ENCODE peak calls at places on chromosomes 13 and 19, in seven cellular contexts. E is pancreas, Q is heart right ventricle, N is right cardiac atrium, C is breast epithelium, R is Panc1, D is A549. A is an unnamed sample.

GRCh38 chr19:49701271-49701786 is 10.4 kb downstream of the CPT1C start:
- DNase-seq in E (no peak), Q (no peak), N (no peak), C (no peak), R (no peak), D (no peak), A (no peak)

GRCh38 chr19:9431475-9431874 is 3.9 kb downstream of the ZNF266 start:
- DNase-seq in E (no peak), Q (peak), N (peak), C (no peak), R (peak), D (no peak), A (no peak)

GRCh38 chr19:4524808-4525562 is 6.7 kb upstream of the PLIN4 start:
- DNase-seq in E (no peak), Q (peak), N (no peak), C (no peak), R (peak), D (peak), A (peak)

GRCh38 chr13:85665286-85665685 is 133.9 kb downstream of the SLITRK6 start:
- DNase-seq in E (no peak), Q (no peak), N (no peak), C (no peak), R (no peak), D (peak), A (no peak)

GRCh38 chr19:17862711-17863519 is 3.2 kb downstream of the RPL18A start:
- DNase-seq in E (no peak), Q (no peak), N (no peak), C (no peak), R (no peak), D (no peak), A (no peak)

GRCh38 chr19:56080669-56081401 is 40.3 kb downstream of the ZNF787 start:
- DNase-seq in E (peak), Q (peak), N (peak), C (peak), R (no peak), D (peak), A (peak)

GRCh38 chr19:54616057-54616456 is 14.2 kb upstream of the LILRB1 start:
- DNase-seq in E (no peak), Q (no peak), N (no peak), C (no peak), R (no peak), D (no peak), A (no peak)

GRCh38 chr13:36965767-36966166 is 33.4 kb downstream of the ALG5 start:
- DNase-seq in E (no peak), Q (no peak), N (no peak), C (no peak), R (no peak), D (no peak), A (no peak)

GRCh38 chr19:42401365-42402303 is 11.5 kb upstream of the CNFN start:
- DNase-seq in E (peak), Q (peak), N (peak), C (peak), R (no peak), D (peak), A (peak)

GRCh38 chr13:99967884-99968520 is 3.6 kb downstream of the ZIC5 start:
- DNase-seq in E (no peak), Q (no peak), N (no peak), C (no peak), R (no peak), D (peak), A (no peak)

GRCh38 chr13:64749301-64749700 is 2480.8 kb downstream of the PCDH9 start:
- DNase-seq in E (no peak), Q (no peak), N (no peak), C (no peak), R (no peak), D (no peak), A (no peak)

GRCh38 chr19:5020368-5020767 is 51.5 kb downstream of the KDM4B start:
- DNase-seq in E (no peak), Q (no peak), N (no peak), C (no peak), R (no peak), D (no peak), A (no peak)

GRCh38 chr13:99199541-99200432 is 867 bp upstream of the UBAC2 start:
- DNase-seq in E (no peak), Q (no peak), N (no peak), C (no peak), R (no peak), D (no peak), A (no peak)

GRCh38 chr13:87084192-87084591 is 587.0 kb upstream of the SLITRK5 start:
- DNase-seq in E (no peak), Q (no peak), N (no peak), C (no peak), R (no peak), D (no peak), A (no peak)

GRCh38 chr13:20475927-20476691 is 49.5 kb downstream of the CRYL1 start:
- DNase-seq in E (peak), Q (no peak), N (no peak), C (no peak), R (no peak), D (no peak), A (no peak)

GRCh38 chr19:34391813-34392212 is 12.4 kb upstream of the PDCD2L start:
- DNase-seq in E (no peak), Q (no peak), N (no peak), C (no peak), R (no peak), D (no peak), A (no peak)

GRCh38 chr19:4682417-4683200 is 12.5 kb upstream of the MYDGF start:
- DNase-seq in E (no peak), Q (no peak), N (no peak), C (no peak), R (no peak), D (no peak), A (no peak)

GRCh38 chr19:7333198-7334118 is 15.3 kb upstream of the ARHGEF18 start:
- DNase-seq in E (no peak), Q (no peak), N (peak), C (no peak), R (no peak), D (no peak), A (no peak)

GRCh38 chr13:21973437-21974125 is 302.7 kb downstream of the FGF9 start:
- DNase-seq in E (no peak), Q (no peak), N (no peak), C (no peak), R (no peak), D (no peak), A (no peak)

GRCh38 chr13:37669845-37670244 is 71.3 kb upstream of the POSTN start:
- DNase-seq in E (no peak), Q (no peak), N (no peak), C (no peak), R (no peak), D (no peak), A (no peak)

GRCh38 chr19:5925830-5926459 is 11.9 kb downstream of the CAPS start:
- DNase-seq in E (no peak), Q (no peak), N (no peak), C (peak), R (no peak), D (no peak), A (no peak)

GRCh38 chr13:109156181-109156935 is 526.9 kb downstream of the MYO16 start:
- DNase-seq in E (no peak), Q (peak), N (no peak), C (no peak), R (peak), D (peak), A (peak)

GRCh38 chr13:50919291-50919690 is 9.7 kb downstream of the RNASEH2B start:
- DNase-seq in E (no peak), Q (no peak), N (no peak), C (no peak), R (no peak), D (no peak), A (no peak)

GRCh38 chr13:105603283-105603682 is 932.2 kb downstream of the EFNB2 start:
- DNase-seq in E (no peak), Q (no peak), N (no peak), C (no peak), R (no peak), D (no peak), A (no peak)

GRCh38 chr19:48436586-48436985 is 9.2 kb upstream of the GRWD1 start:
- DNase-seq in E (no peak), Q (no peak), N (no peak), C (no peak), R (no peak), D (no peak), A (no peak)

GRCh38 chr13:94345374-94346195 is 133.9 kb downstream of the DCT start:
- DNase-seq in E (no peak), Q (no peak), N (no peak), C (no peak), R (no peak), D (peak), A (no peak)

GRCh38 chr19:1455336-1456120 is 5.6 kb downstream of the APC2 start:
- DNase-seq in E (peak), Q (no peak), N (peak), C (no peak), R (peak), D (peak), A (no peak)

GRCh38 chr13:41500501-41500900 is 43.2 kb downstream of the RGCC start:
- DNase-seq in E (no peak), Q (no peak), N (no peak), C (no peak), R (no peak), D (no peak), A (no peak)

GRCh38 chr13:43390582-43390981 is 367.2 kb downstream of the DNAJC15 start:
- DNase-seq in E (no peak), Q (no peak), N (no peak), C (no peak), R (no peak), D (no peak), A (no peak)

GRCh38 chr13:100560498-100561215 is 27.9 kb downstream of the GGACT start:
- DNase-seq in E (no peak), Q (no peak), N (no peak), C (no peak), R (no peak), D (no peak), A (no peak)

GRCh38 chr19:6987850-6988249 is 33.4 kb downstream of the MBD3L2B start:
- DNase-seq in E (no peak), Q (no peak), N (no peak), C (no peak), R (no peak), D (no peak), A (no peak)

GRCh38 chr13:36344886-36345437 is 1.2 kb downstream of the SPART start:
- DNase-seq in E (peak), Q (no peak), N (no peak), C (no peak), R (no peak), D (no peak), A (no peak)

GRCh38 chr13:98650376-98651107 is 73.6 kb upstream of the STK24 start:
- DNase-seq in E (peak), Q (no peak), N (no peak), C (no peak), R (no peak), D (no peak), A (no peak)

GRCh38 chr13:98285317-98285716 is 108.2 kb upstream of the RNF113B start:
- DNase-seq in E (no peak), Q (no peak), N (no peak), C (no peak), R (no peak), D (no peak), A (no peak)

GRCh38 chr13:27789153-27789494 is 3.2 kb upstream of the GSX1 start:
- DNase-seq in E (no peak), Q (no peak), N (no peak), C (no peak), R (no peak), D (no peak), A (no peak)

GRCh38 chr13:82833928-82834327 is 1048.3 kb downstream of the SLITRK1 start:
- DNase-seq in E (no peak), Q (no peak), N (no peak), C (no peak), R (no peak), D (no peak), A (no peak)

GRCh38 chr13:33453911-33454310 is 168.4 kb upstream of the STARD13 start:
- DNase-seq in E (no peak), Q (no peak), N (no peak), C (no peak), R (no peak), D (peak), A (no peak)

GRCh38 chr19:7857727-7858701 is 16.2 kb downstream of the PRR36 start:
- DNase-seq in E (no peak), Q (no peak), N (no peak), C (no peak), R (no peak), D (no peak), A (no peak)

GRCh38 chr13:109859898-109860297 is 73.5 kb upstream of the IRS2 start:
- DNase-seq in E (no peak), Q (no peak), N (no peak), C (no peak), R (no peak), D (no peak), A (no peak)

DNA sequence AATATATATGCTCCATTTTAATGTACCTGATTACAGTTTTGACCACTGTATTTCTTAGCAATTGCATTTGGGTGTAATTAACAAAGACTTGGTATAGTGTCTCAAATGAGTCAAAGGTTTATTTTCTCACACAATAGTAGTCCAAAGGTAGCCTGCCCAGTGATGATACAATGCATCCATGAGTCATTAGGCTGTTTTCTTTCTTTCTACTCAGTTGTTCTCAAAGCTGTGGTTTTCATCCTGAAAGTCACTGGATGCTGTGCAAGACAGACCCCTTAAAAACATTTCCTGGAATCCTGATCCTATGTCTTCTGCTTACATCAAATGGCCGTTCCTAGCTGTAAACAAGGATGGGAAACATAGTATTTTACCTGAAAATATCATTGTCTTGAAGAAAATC is 651.2 kb upstream of the MIR17HG start:
- DNase-seq in E (no peak), Q (no peak), N (no peak), C (no peak), R (no peak), D (peak), A (no peak)
- H3K27ac ChIP-seq in E (no peak), Q (no peak), N (no peak), C (no peak), R (no peak), D (no peak), A (no peak)

DNA sequence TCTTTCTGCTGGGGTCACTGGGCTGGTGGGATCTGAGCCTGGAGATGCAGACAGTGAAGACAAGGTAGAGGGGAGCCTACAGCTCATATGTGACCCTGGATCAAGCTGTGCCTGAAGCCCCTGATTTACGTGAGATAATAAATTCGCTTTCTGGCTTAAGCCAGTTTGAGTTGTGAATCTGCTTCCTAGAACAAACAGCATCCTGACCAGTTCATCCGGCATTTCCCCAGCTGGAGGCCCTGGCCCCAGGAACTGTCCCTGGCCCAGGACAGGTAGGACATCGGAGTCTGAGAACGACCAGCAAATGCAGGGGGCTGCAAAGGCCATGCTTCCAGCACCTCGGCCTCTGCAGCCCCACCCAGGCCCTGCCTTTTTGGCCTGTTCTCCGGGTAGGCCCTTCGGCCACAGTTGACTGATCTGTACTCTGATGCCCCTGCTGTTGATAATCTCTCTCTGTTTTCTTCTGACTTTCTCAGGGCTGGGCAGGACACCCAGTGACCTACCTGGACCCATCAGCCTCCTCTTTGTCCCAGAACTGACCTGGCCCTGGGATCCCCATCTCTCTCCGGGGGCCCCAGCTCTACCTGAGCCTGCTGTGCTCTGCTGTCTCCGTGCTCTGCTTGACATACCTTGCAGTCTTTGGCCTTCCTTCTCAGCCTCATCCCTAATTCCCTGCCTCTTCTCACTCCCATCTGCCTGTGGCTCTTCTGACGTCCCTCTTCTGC is 9.5 kb upstream of the VSIG10L start:
- DNase-seq in E (no peak), Q (no peak), N (no peak), C (no peak), R (no peak), D (no peak), A (no peak)
- H3K27ac ChIP-seq in E (no peak), Q (no peak), N (no peak), C (no peak), R (no peak), D (peak), A (no peak)

GRCh38 chr19:13762635-13763235 is 1.6 kb upstream of the MRI1 start:
- DNase-seq in E (no peak), Q (no peak), N (no peak), C (no peak), R (no peak), D (no peak), A (no peak)
- H3K27ac ChIP-seq in E (no peak), Q (no peak), N (no peak), C (no peak), R (no peak), D (no peak), A (no peak)

GRCh38 chr19:40136818-40137217 is 46.1 kb upstream of the ZNF780A start:
- DNase-seq in E (no peak), Q (no peak), N (no peak), C (no peak), R (no peak), D (no peak), A (no peak)
- H3K27ac ChIP-seq in E (no peak), Q (no peak), N (no peak), C (no peak), R (no peak), D (no peak), A (no peak)

GRCh38 chr13:44629465-44630183 is 53.5 kb upstream of the TSC22D1 start:
- DNase-seq in E (no peak), Q (no peak), N (no peak), C (no peak), R (no peak), D (no peak), A (no peak)
- H3K27ac ChIP-seq in E (no peak), Q (no peak), N (no peak), C (peak), R (no peak), D (no peak), A (no peak)

GRCh38 chr13:112744306-112745021 is 54.6 kb downstream of the ATP11A start:
- DNase-seq in E (no peak), Q (no peak), N (no peak), C (no peak), R (no peak), D (no peak), A (no peak)

GRCh38 chr13:112748947-112749346 is 59.1 kb downstream of the ATP11A start:
- DNase-seq in E (no peak), Q (peak), N (peak), C (no peak), R (no peak), D (no peak), A (no peak)

GRCh38 chr13:112750570-112750969 is 60.7 kb downstream of the ATP11A start:
- DNase-seq in E (no peak), Q (no peak), N (no peak), C (no peak), R (no peak), D (no peak), A (no peak)

GRCh38 chr13:112746044-112746443 is 56.2 kb downstream of the ATP11A start:
- DNase-seq in E (no peak), Q (no peak), N (no peak), C (no peak), R (no peak), D (no peak), A (no peak)

DNA sequence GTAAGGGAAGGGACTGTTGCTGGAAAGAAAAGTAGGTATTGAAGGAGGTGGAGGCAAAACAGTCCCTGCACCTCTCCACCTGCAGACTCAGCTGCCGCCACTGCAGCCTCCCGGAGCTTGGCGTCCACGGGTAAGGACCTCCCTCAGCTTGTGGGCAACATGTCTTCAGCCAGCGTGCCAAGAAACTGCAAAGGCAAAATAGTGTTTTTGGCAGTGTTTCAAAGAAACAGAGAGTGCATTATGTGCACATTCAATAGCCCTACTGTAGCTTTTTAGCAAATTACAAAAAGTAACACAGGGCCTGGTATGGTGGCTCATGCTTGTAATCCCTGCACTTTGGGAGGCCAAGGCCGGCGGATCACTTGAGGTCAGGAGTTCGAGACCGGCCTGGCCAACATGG is 57.4 kb downstream of the ATP11A start:
- DNase-seq in E (no peak), Q (no peak), N (no peak), C (no peak), R (no peak), D (no peak), A (no peak)
- H3K27ac ChIP-seq in E (no peak), Q (no peak), N (no peak), C (no peak), R (no peak), D (no peak), A (no peak)

A was measured in tibial artery.